ENCODE peak calls at places on chromosomes 11 and 22, in four cellular contexts. U is stimulated activated CD4-positive, alpha-beta T cell treated with anti-CD3 and anti-CD28 coated beads, Interleukin-12 subunit alpha, Interleukin-12 subunit beta, amount 100 ng/mL, for 24 hours; N is mucosa of descending colon; A is midbrain. Y is an unnamed sample.
A peak's percentile ranks its signal among the peaks of the same experiment; 100 is the strongest.

GRCh38 chr22:35219012-35219411 is 38.3 kb upstream of the HMGXB4 start:
- DNase-seq in U (no peak), N (no peak), A (no peak), Y (no peak)

GRCh38 chr11:74418509-74418895 is 20.3 kb upstream of the PGM2L1 start:
- DNase-seq in U (no peak), N (no peak), A (no peak), Y (no peak)

GRCh38 chr11:95301497-95301896 is 70.5 kb upstream of the SESN3 start:
- DNase-seq in U (no peak), N (no peak), A (no peak), Y (no peak)

GRCh38 chr11:27291302-27291889 is 71.6 kb downstream of the CCDC34 start:
- DNase-seq in U (no peak), N (peak; percentile 65), A (no peak), Y (peak; percentile 67)

GRCh38 chr11:95764267-95764898 is 25.2 kb downstream of the FAM76B start:
- DNase-seq in U (no peak), N (no peak), A (peak; percentile 55), Y (peak; percentile 77)

GRCh38 chr11:64639885-64640284 is 48.9 kb downstream of the SLC22A12 start:
- DNase-seq in U (no peak), N (no peak), A (no peak), Y (no peak)

GRCh38 chr22:39087881-39088687 is 9.0 kb upstream of the APOBEC3H start:
- DNase-seq in U (no peak), N (peak; percentile 41), A (peak; percentile 13), Y (peak; percentile 81)

GRCh38 chr22:48950151-48950915 is 877.3 kb downstream of the BRD1 start:
- DNase-seq in U (no peak), N (no peak), A (no peak), Y (no peak)

GRCh38 chr11:57224126-57224525 is 12.9 kb downstream of the APLNR start:
- DNase-seq in U (no peak), N (no peak), A (peak; percentile 9), Y (no peak)

GRCh38 chr11:105609832-105610781 is at the start of gene GRIA4:
- DNase-seq in U (no peak), N (peak; percentile 34), A (peak; percentile 71), Y (peak; percentile 74)

GRCh38 chr11:35796542-35796941 is 134.0 kb downstream of the TRIM44 start:
- DNase-seq in U (no peak), N (no peak), A (no peak), Y (no peak)

GRCh38 chr11:32439488-32440210 is 4.3 kb upstream of the WT1 start:
- DNase-seq in U (no peak), N (no peak), A (no peak), Y (peak; percentile 32)

GRCh38 chr11:66725646-66726045 is 3.4 kb downstream of the SPTBN2 start:
- DNase-seq in U (no peak), N (no peak), A (no peak), Y (peak; percentile 21)

GRCh38 chr11:116044520-116044919 is 540.3 kb upstream of the CADM1 start:
- DNase-seq in U (no peak), N (no peak), A (no peak), Y (peak; percentile 26)

GRCh38 chr11:45798793-45799441 is 6.0 kb upstream of the SLC35C1 start:
- DNase-seq in U (no peak), N (no peak), A (no peak), Y (no peak)

GRCh38 chr22:42001127-42001526 is 2.5 kb downstream of the WBP2NL start:
- DNase-seq in U (no peak), N (no peak), A (no peak), Y (no peak)

GRCh38 chr11:131375421-131375820 is 5.0 kb downstream of the NTM start:
- DNase-seq in U (no peak), N (no peak), A (no peak), Y (no peak)

GRCh38 chr22:36587289-36588154 is 58.6 kb upstream of the EIF3D start:
- DNase-seq in U (no peak), N (no peak), A (no peak), Y (no peak)

GRCh38 chr22:47270463-47271135 is 508.1 kb downstream of the TBC1D22A start:
- DNase-seq in U (no peak), N (no peak), A (no peak), Y (no peak)

GRCh38 chr22:45225732-45226560 is 14.7 kb downstream of the KIAA0930 start:
- DNase-seq in U (no peak), N (no peak), A (peak; percentile 42), Y (no peak)

GRCh38 chr22:50012201-50013181 is at the start of gene IL17REL:
- DNase-seq in U (no peak), N (no peak), A (no peak), Y (no peak)

GRCh38 chr11:132898021-132898420 is 634.3 kb downstream of the OPCML start:
- DNase-seq in U (no peak), N (no peak), A (no peak), Y (no peak)

GRCh38 chr11:431921-432320 is 9.9 kb downstream of the ANO9 start:
- DNase-seq in U (no peak), N (peak; percentile 29), A (no peak), Y (no peak)

GRCh38 chr11:64876226-64876750 is 2.1 kb downstream of the EHD1 start:
- DNase-seq in U (no peak), N (no peak), A (peak; percentile 50), Y (no peak)

GRCh38 chr11:105689636-105690035 is 79.8 kb downstream of the GRIA4 start:
- DNase-seq in U (no peak), N (no peak), A (no peak), Y (no peak)

GRCh38 chr22:30201970-30202369 is 44.6 kb downstream of the LIF start:
- DNase-seq in U (no peak), N (no peak), A (no peak), Y (no peak)

GRCh38 chr11:123057604-123058305 is 4.2 kb downstream of the HSPA8 start:
- DNase-seq in U (no peak), N (no peak), A (no peak), Y (no peak)

GRCh38 chr11:71222318-71223080 is 29.9 kb downstream of the SHANK2 start:
- DNase-seq in U (no peak), N (peak; percentile 44), A (no peak), Y (no peak)

GRCh38 chr11:100684101-100685065 is 2.7 kb upstream of the ARHGAP42 start:
- DNase-seq in U (no peak), N (no peak), A (no peak), Y (no peak)

GRCh38 chr11:15793032-15793996 is 563.0 kb downstream of the SOX6 start:
- DNase-seq in U (no peak), N (no peak), A (no peak), Y (no peak)

GRCh38 chr11:65606876-65607613 is 7.0 kb downstream of the MAP3K11 start:
- DNase-seq in U (no peak), N (peak; percentile 89), A (peak; percentile 94), Y (peak; percentile 99)

GRCh38 chr11:26753738-26754504 is 32.1 kb upstream of the SLC5A12 start:
- DNase-seq in U (no peak), N (no peak), A (peak; percentile 67), Y (peak; percentile 84)

GRCh38 chr11:75667831-75668507 is 869 bp downstream of the MAP6 start:
- DNase-seq in U (no peak), N (no peak), A (peak; percentile 77), Y (peak; percentile 81)

GRCh38 chr11:118142081-118142480 is 10.5 kb downstream of the SCN4B start:
- DNase-seq in U (no peak), N (no peak), A (no peak), Y (no peak)

GRCh38 chr11:57324154-57324885 is 432 bp downstream of the TNKS1BP1 start:
- DNase-seq in U (no peak), N (peak; percentile 80), A (peak; percentile 55), Y (peak; percentile 79)